ENCODE peak calls at places on chromosomes 4 and X, in seven cellular contexts. P is mesendoderm, H is IMR-90, J is H9, C is mesenchymal stem cell, K is H1, L is trophoblast cell. W is an unnamed sample.

GRCh38 chr4:141548791-141549190 is 87.6 kb upstream of the IL15 start:
- DNase-seq in P (no peak), H (peak; percentile 64), K (no peak), L (no peak), C (peak; percentile 6), J (no peak), W (no peak)

GRCh38 chr4:88791274-88791673 is 93.6 kb upstream of the NAP1L5 start:
- DNase-seq in P (peak; percentile 14), H (peak; percentile 23), J (no peak), K (no peak), L (no peak), C (peak; percentile 17), W (no peak)

GRCh38 chrX:154351183-154352011 is 23.0 kb downstream of the FLNA start:
- DNase-seq in K (no peak), C (no peak), P (peak; percentile 0), L (no peak), J (no peak), H (no peak), W (no peak)

GRCh38 chr4:122718265-122718664 is 14.2 kb upstream of the BBS12 start:
- DNase-seq in P (no peak), K (no peak), J (no peak), L (no peak), H (no peak), C (no peak), W (no peak)

GRCh38 chr4:26000274-26000950 is 86.4 kb downstream of the SMIM20 start:
- DNase-seq in H (peak; percentile 26), P (peak; percentile 89), C (peak; percentile 9), J (no peak), K (peak; percentile 22), L (no peak), W (no peak)

GRCh38 chrX:19007011-19007410 is 23.1 kb upstream of the PHKA2 start:
- DNase-seq in P (no peak), L (no peak), J (no peak), H (no peak), C (no peak), K (no peak), W (no peak)

GRCh38 chrX:2676794-2677675 is 14.1 kb upstream of the CD99 start:
- DNase-seq in P (no peak), K (no peak), L (no peak), H (no peak), J (no peak), C (no peak), W (no peak)

GRCh38 chr4:137993232-137993631 is 248.9 kb downstream of the SLC7A11 start:
- DNase-seq in C (no peak), L (peak; percentile 89), K (no peak), P (no peak), H (no peak), J (no peak), W (no peak)

GRCh38 chr4:77176606-77177005 is 19.6 kb downstream of the CCNG2 start:
- DNase-seq in H (no peak), C (no peak), J (no peak), P (no peak), L (no peak), K (no peak), W (no peak)

GRCh38 chr4:38751341-38752043 is 31.3 kb downstream of the TLR10 start:
- DNase-seq in L (peak; percentile 49), P (no peak), J (no peak), K (no peak), C (no peak), H (no peak), W (no peak)

GRCh38 chr4:169059294-169060201 is 49.5 kb upstream of the CBR4 start:
- DNase-seq in C (peak; percentile 29), P (no peak), L (no peak), H (no peak), K (no peak), J (no peak), W (no peak)

GRCh38 chr4:169791527-169792156 is 33.9 kb upstream of the HPF1 start:
- DNase-seq in J (peak; percentile 66), P (peak; percentile 78), H (peak; percentile 55), C (peak; percentile 75), K (peak; percentile 66), L (peak; percentile 73), W (peak; percentile 46)

GRCh38 chr4:2859514-2859913 is 15.9 kb downstream of the ADD1 start:
- DNase-seq in L (no peak), C (no peak), J (no peak), P (no peak), K (no peak), H (no peak), W (no peak)

GRCh38 chr4:125316781-125317525 is 2.2 kb downstream of the FAT4 start:
- DNase-seq in C (peak; percentile 64), J (peak; percentile 64), P (peak; percentile 59), K (peak; percentile 76), L (no peak), H (peak; percentile 35), W (peak; percentile 30)

GRCh38 chr4:118086334-118086733 is 52.0 kb downstream of the NDST3 start:
- DNase-seq in H (peak; percentile 31), P (peak; percentile 80), K (no peak), L (no peak), J (no peak), C (peak; percentile 24), W (no peak)

GRCh38 chr4:86613734-86614133 is 19.6 kb downstream of the PTPN13 start:
- DNase-seq in L (no peak), C (no peak), K (no peak), J (no peak), P (no peak), H (peak; percentile 8), W (no peak)

GRCh38 chr4:13705521-13706035 is 78.1 kb upstream of the BOD1L1 start:
- DNase-seq in K (no peak), J (peak; percentile 28), C (no peak), L (no peak), P (peak; percentile 0), H (no peak), W (no peak)

GRCh38 chr4:13922873-13923645 is 295.5 kb upstream of the BOD1L1 start:
- DNase-seq in C (no peak), J (no peak), K (no peak), H (peak; percentile 39), L (no peak), P (no peak), W (no peak)

GRCh38 chr4:120611092-120611491 is 311.4 kb downstream of the PRDM5 start:
- DNase-seq in H (no peak), P (no peak), C (peak; percentile 3), J (no peak), L (no peak), K (no peak), W (no peak)

GRCh38 chr4:139144161-139144859 is 32.7 kb downstream of the ELF2 start:
- DNase-seq in L (no peak), K (no peak), P (peak; percentile 70), C (peak; percentile 50), H (peak; percentile 66), J (peak; percentile 53), W (no peak)

DNA sequence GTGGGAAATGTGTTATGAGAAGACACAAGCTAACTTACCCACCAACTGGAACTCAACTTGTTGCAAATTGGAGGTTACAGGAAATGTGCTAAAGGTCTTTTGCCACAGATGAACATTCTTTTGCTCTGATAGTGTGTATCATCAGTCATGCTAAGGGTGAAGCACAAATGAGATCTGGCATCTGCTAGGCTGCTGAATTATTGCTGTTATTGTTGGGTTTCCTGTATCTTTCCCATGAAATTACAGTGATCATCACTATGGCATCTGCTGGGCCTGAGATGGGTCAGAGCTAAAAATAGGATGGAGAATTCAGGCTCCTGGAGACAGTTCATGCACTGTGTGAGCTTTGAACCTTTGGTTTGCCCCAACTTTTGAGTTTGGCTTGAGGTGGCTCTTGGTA is 124.5 kb downstream of the NPNT start:
- DNase-seq in C (peak; percentile 90), L (no peak), P (no peak), H (peak; percentile 27), K (no peak), J (no peak), W (no peak)
- H3K4me2 ChIP-seq in C (no peak overlapping the region), L (no peak overlapping the region), P (no peak overlapping the region), H (no peak overlapping the region), K (no peak overlapping the region), J (no peak overlapping the region), W (no peak overlapping the region)

GRCh38 chrX:94414746-94415145 is 740.7 kb downstream of the FAM133A start:
- DNase-seq in P (no peak), C (no peak), H (no peak), L (no peak), J (no peak), K (no peak), W (no peak)
- H2AK5ac ChIP-seq in P (no peak overlapping the region), C (no peak overlapping the region), H (no peak overlapping the region), L (peak overlapping the region; percentile 62), J (no peak overlapping the region), K (no peak overlapping the region), W (no peak overlapping the region)

DNA sequence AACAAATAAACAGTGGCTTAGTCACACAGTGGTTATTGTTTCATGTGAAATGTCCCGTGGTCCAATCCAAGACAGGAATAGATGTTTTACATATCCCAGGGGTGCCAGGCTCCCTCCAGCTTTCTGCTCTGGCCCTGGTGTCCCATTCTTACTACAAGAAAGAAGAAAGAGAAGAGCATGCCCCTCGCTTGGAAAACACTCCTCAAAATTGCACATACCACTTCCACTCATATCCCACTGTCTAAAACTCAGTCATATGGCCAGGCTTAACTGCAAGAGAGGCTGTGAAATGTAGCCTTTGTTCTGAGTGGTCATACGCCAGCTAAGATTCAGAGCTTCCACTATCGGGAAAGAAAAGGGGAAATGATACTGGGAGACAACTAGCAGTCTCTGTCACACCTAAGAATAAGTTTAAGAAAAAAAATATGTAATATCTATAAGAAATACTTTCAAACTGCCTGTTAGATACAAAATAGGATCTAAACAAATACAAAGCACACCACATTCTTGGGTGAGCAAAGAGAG is 306.8 kb upstream of the FAM241A start:
- DNase-seq in P (no peak), H (no peak), L (no peak), K (no peak), C (no peak), J (no peak), W (no peak)
- H3K4me2 ChIP-seq in P (no peak overlapping the region), H (no peak overlapping the region), L (no peak overlapping the region), K (no peak overlapping the region), C (no peak overlapping the region), J (no peak overlapping the region), W (no peak overlapping the region)

DNA sequence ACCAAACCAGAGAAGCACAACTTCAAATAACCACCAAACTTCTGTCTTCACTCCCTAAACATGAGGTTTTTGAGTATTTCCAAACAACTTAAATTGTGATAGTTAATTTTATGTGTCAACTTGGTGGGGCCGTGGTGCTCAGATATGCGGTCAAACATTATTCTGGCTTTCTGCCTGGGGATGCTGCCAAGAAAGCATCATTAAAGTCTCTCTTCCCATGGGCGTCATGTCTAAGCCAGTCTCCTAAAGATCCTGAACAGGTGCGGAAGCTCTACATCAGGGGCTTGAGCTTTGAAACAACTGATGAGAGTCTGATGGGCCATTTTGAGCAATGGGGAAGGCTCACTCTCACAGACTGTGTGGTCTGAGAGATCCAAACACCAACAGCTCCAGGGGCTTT is 24.1 kb upstream of the SOD3 start:
- DNase-seq in K (no peak), C (no peak), P (no peak), J (no peak), L (no peak), H (no peak), W (no peak)
- H2AK5ac ChIP-seq in K (no peak overlapping the region), C (no peak overlapping the region), P (no peak overlapping the region), J (no peak overlapping the region), L (no peak overlapping the region), H (peak overlapping the region; percentile 53), W (no peak overlapping the region)

GRCh38 chr4:127509155-127509554 is 123.6 kb upstream of the INTU start:
- DNase-seq in J (no peak), L (no peak), P (no peak), C (no peak), H (peak; percentile 84), K (no peak), W (no peak)
- H3K4me2 ChIP-seq in J (no peak overlapping the region), L (no peak overlapping the region), P (no peak overlapping the region), C (no peak overlapping the region), H (peak overlapping the region; percentile 56), K (no peak overlapping the region), W (no peak overlapping the region)

W was measured in neuronal stem cell.